ENCODE peak calls at places on chromosomes 11 and 22, in ten cellular contexts. J, Y, H, Z, M, E, G, X, U and R are unnamed samples. For H3K36me3, the result is how much of the 10 kb centered on the place peaks cover.

GRCh38 chr22:29313126-29314071 is 2.1 kb downstream of the RASL10A start:
- DNase-seq in J (no peak), Y (no peak), H (peak), Z (peak), M (no peak), E (peak), G (peak), X (peak), U (no peak), R (no peak)

GRCh38 chr11:125990244-125990643 is 44.4 kb downstream of the VSIG10L2 start:
- DNase-seq in J (peak), Y (peak), H (no peak), Z (no peak), M (peak), E (no peak), G (peak), X (no peak), U (no peak), R (no peak)

GRCh38 chr11:10654211-10655150 is 39.1 kb downstream of the IRAG1 start:
- DNase-seq in J (no peak), Y (no peak), H (no peak), Z (peak), M (peak), E (no peak), G (no peak), X (peak), U (no peak), R (no peak)

GRCh38 chr11:84140386-84141169 is 854.4 kb upstream of the CCDC90B start:
- DNase-seq in J (no peak), Y (no peak), H (no peak), Z (no peak), M (no peak), E (no peak), G (no peak), X (no peak), U (no peak), R (no peak)

GRCh38 chr22:20881869-20882815 is 23.3 kb downstream of the SNAP29 start:
- DNase-seq in J (no peak), Y (no peak), H (no peak), Z (no peak), M (no peak), E (no peak), G (no peak), X (no peak), U (no peak), R (no peak)

GRCh38 chr11:12126352-12127019 is 16.1 kb downstream of the MICAL2 start:
- DNase-seq in J (no peak), Y (no peak), H (no peak), Z (peak), M (peak), E (peak), G (no peak), X (no peak), U (no peak), R (no peak)

GRCh38 chr22:28674121-28674563 is 5.5 kb downstream of the TTC28 start:
- DNase-seq in J (no peak), Y (no peak), H (no peak), Z (no peak), M (peak), E (no peak), G (no peak), X (no peak), U (no peak), R (peak)

GRCh38 chr11:32829157-32829679 is 509 bp upstream of the PRRG4 start:
- DNase-seq in J (no peak), Y (no peak), H (no peak), Z (no peak), M (no peak), E (no peak), G (no peak), X (no peak), U (no peak), R (no peak)

GRCh38 chr11:61021661-61022212 is 50.3 kb downstream of the CD6 start:
- DNase-seq in J (no peak), Y (no peak), H (peak), Z (peak), M (no peak), E (peak), G (peak), X (no peak), U (peak), R (peak)

GRCh38 chr11:42555197-42555596 is 756.6 kb upstream of the API5 start:
- DNase-seq in J (no peak), Y (no peak), H (no peak), Z (no peak), M (no peak), E (no peak), G (no peak), X (no peak), U (no peak), R (no peak)

GRCh38 chr11:62880231-62880802 is 379 bp upstream of the SLC3A2 start:
- DNase-seq in J (peak), Y (peak), H (no peak), Z (no peak), M (peak), E (peak), G (peak), X (no peak), U (no peak), R (no peak)

GRCh38 chr22:19641254-19641982 is 72.9 kb upstream of the SEPTIN5 start:
- DNase-seq in J (no peak), Y (no peak), H (peak), Z (peak), M (no peak), E (no peak), G (peak), X (peak), U (no peak), R (no peak)

GRCh38 chr11:134754196-134754822 is 342.3 kb upstream of the B3GAT1 start:
- DNase-seq in J (no peak), Y (no peak), H (no peak), Z (no peak), M (no peak), E (peak), G (no peak), X (no peak), U (no peak), R (no peak)

GRCh38 chr11:121140369-121140768 is 39.3 kb downstream of the TECTA start:
- DNase-seq in J (no peak), Y (no peak), H (no peak), Z (no peak), M (no peak), E (no peak), G (no peak), X (no peak), U (no peak), R (no peak)

GRCh38 chr11:103970850-103971249 is 65.6 kb upstream of the DDI1 start:
- DNase-seq in J (no peak), Y (no peak), H (no peak), Z (no peak), M (no peak), E (no peak), G (no peak), X (no peak), U (no peak), R (no peak)

GRCh38 chr11:122175316-122175715 is 59.3 kb upstream of the BLID start:
- DNase-seq in J (no peak), Y (no peak), H (no peak), Z (no peak), M (no peak), E (no peak), G (no peak), X (no peak), U (no peak), R (no peak)

GRCh38 chr22:49677495-49677889 is 150.2 kb downstream of the BRD1 start:
- DNase-seq in J (peak), Y (no peak), H (no peak), Z (no peak), M (no peak), E (peak), G (no peak), X (no peak), U (no peak), R (no peak)

GRCh38 chr22:38338772-38339379 is 21.6 kb upstream of the CSNK1E start:
- DNase-seq in J (peak), Y (peak), H (no peak), Z (no peak), M (no peak), E (peak), G (no peak), X (no peak), U (no peak), R (no peak)

GRCh38 chr22:46046299-46046685 is 69.3 kb upstream of the WNT7B start:
- DNase-seq in J (peak), Y (no peak), H (no peak), Z (no peak), M (no peak), E (peak), G (no peak), X (no peak), U (no peak), R (peak)

GRCh38 chr22:48974443-48975251 is 853.0 kb downstream of the BRD1 start:
- DNase-seq in J (no peak), Y (no peak), H (no peak), Z (no peak), M (no peak), E (no peak), G (no peak), X (no peak), U (no peak), R (no peak)

GRCh38 chr11:56688554-56688953 is 10.3 kb upstream of the OR9G1 start:
- DNase-seq in J (no peak), Y (no peak), H (no peak), Z (no peak), M (no peak), E (no peak), G (no peak), X (no peak), U (no peak), R (no peak)

GRCh38 chr11:58919980-58920379 is 19.3 kb upstream of the GLYATL1 start:
- DNase-seq in J (no peak), Y (no peak), H (no peak), Z (no peak), M (no peak), E (no peak), G (no peak), X (no peak), U (no peak), R (no peak)

GRCh38 chr11:128172046-128172878 is 415.1 kb downstream of the ETS1 start:
- DNase-seq in J (peak), Y (peak), H (no peak), Z (peak), M (peak), E (peak), G (peak), X (peak), U (peak), R (peak)

GRCh38 chr22:33811686-33812085 is 108.6 kb downstream of the LARGE1 start:
- DNase-seq in J (peak), Y (peak), H (no peak), Z (no peak), M (peak), E (no peak), G (peak), X (no peak), U (no peak), R (no peak)

GRCh38 chr11:116312560-116313340 is 460.0 kb downstream of the BUD13 start:
- DNase-seq in J (peak), Y (peak), H (no peak), Z (no peak), M (no peak), E (peak), G (peak), X (no peak), U (peak), R (peak)

GRCh38 chr11:14184548-14184947 is 174.4 kb downstream of the RRAS2 start:
- DNase-seq in J (no peak), Y (no peak), H (no peak), Z (no peak), M (no peak), E (no peak), G (peak), X (no peak), U (no peak), R (no peak)

GRCh38 chr11:25432376-25432775 is 899.6 kb upstream of the ANO3 start:
- DNase-seq in J (no peak), Y (no peak), H (no peak), Z (no peak), M (no peak), E (no peak), G (no peak), X (no peak), U (no peak), R (no peak)

GRCh38 chr11:8105133-8105532 is 24.1 kb downstream of the TUB start:
- DNase-seq in J (no peak), Y (no peak), H (no peak), Z (no peak), M (no peak), E (no peak), G (no peak), X (no peak), U (no peak), R (no peak)

GRCh38 chr22:48244388-48245118 is 1482.1 kb downstream of the TBC1D22A start:
- DNase-seq in J (no peak), Y (no peak), H (no peak), Z (no peak), M (no peak), E (peak), G (no peak), X (no peak), U (peak), R (no peak)

GRCh38 chr22:19059481-19060278 is 62.5 kb downstream of the DGCR2 start:
- DNase-seq in J (no peak), Y (no peak), H (no peak), Z (no peak), M (no peak), E (peak), G (no peak), X (no peak), U (peak), R (no peak)

GRCh38 chr11:135074397-135074998 is 662.5 kb upstream of the B3GAT1 start:
- DNase-seq in J (no peak), Y (no peak), H (no peak), Z (no peak), M (no peak), E (no peak), G (no peak), X (no peak), U (no peak), R (no peak)

GRCh38 chr11:69750108-69750850 is 24.9 kb downstream of the FGF4 start:
- DNase-seq in J (no peak), Y (no peak), H (no peak), Z (no peak), M (no peak), E (no peak), G (no peak), X (no peak), U (no peak), R (no peak)

GRCh38 chr11:100923555-100923954 is 206.1 kb downstream of the PGR start:
- DNase-seq in J (no peak), Y (no peak), H (no peak), Z (no peak), M (peak), E (no peak), G (no peak), X (no peak), U (no peak), R (no peak)

GRCh38 chr11:83464181-83464580 is 178.0 kb upstream of the CCDC90B start:
- DNase-seq in J (no peak), Y (no peak), H (no peak), Z (no peak), M (no peak), E (no peak), G (no peak), X (no peak), U (no peak), R (no peak)

GRCh38 chr11:96015911-96016565 is 92.1 kb upstream of the MTMR2 start:
- DNase-seq in J (no peak), Y (no peak), H (no peak), Z (no peak), M (no peak), E (no peak), G (no peak), X (no peak), U (no peak), R (no peak)

GRCh38 chr11:128388182-128388815 is 199.1 kb downstream of the ETS1 start:
- DNase-seq in J (no peak), Y (no peak), H (no peak), Z (no peak), M (no peak), E (no peak), G (no peak), X (no peak), U (no peak), R (no peak)

GRCh38 chr11:33618363-33618735 is 82.3 kb downstream of the C11orf91 start:
- DNase-seq in J (no peak), Y (no peak), H (no peak), Z (no peak), M (no peak), E (no peak), G (no peak), X (no peak), U (no peak), R (no peak)

GRCh38 chr22:46896568-46897245 is 134.3 kb downstream of the TBC1D22A start:
- DNase-seq in J (no peak), Y (no peak), H (no peak), Z (no peak), M (no peak), E (no peak), G (no peak), X (no peak), U (no peak), R (no peak)

GRCh38 chr22:44182591-44183588 is 2.2 kb downstream of the PARVG start:
- DNase-seq in J (no peak), Y (no peak), H (no peak), Z (no peak), M (no peak), E (peak), G (peak), X (no peak), U (peak), R (no peak)
- TF ChIP-seq POLR2A in J (no peak), Y (no peak), H (no peak), Z (no peak), M (no peak), E (no peak), G (no peak), X (no peak), U (no peak), R (no peak)

GRCh38 chr11:18495703-18496102 is 31.0 kb downstream of the TSG101 start:
- DNase-seq in J (no peak), Y (no peak), H (no peak), Z (no peak), M (no peak), E (no peak), G (no peak), X (no peak), U (no peak), R (no peak)

GRCh38 chr11:18498039-18498438 is 28.7 kb downstream of the TSG101 start:
- DNase-seq in J (no peak), Y (no peak), H (no peak), Z (no peak), M (no peak), E (no peak), G (no peak), X (no peak), U (no peak), R (no peak)

GRCh38 chr11:18492888-18493287 is 33.9 kb downstream of the TSG101 start:
- DNase-seq in J (no peak), Y (no peak), H (no peak), Z (no peak), M (no peak), E (no peak), G (peak), X (no peak), U (no peak), R (no peak)

GRCh38 chr11:18493310-18493709 is 33.4 kb downstream of the TSG101 start:
- DNase-seq in J (no peak), Y (no peak), H (no peak), Z (no peak), M (no peak), E (no peak), G (no peak), X (no peak), U (no peak), R (no peak)

GRCh38 chr11:18495268-18495667 is 31.5 kb downstream of the TSG101 start:
- DNase-seq in J (no peak), Y (no peak), H (no peak), Z (no peak), M (no peak), E (no peak), G (no peak), X (no peak), U (no peak), R (no peak)
- H3K36me3 ChIP-seq in J (under half), Y (under half), H (under half), Z (under half), M (under half), E (half or more), G (under half), X (under half), U (half or more), R (under half)

GRCh38 chr11:108122166-108122628 is 830 bp downstream of the ACAT1 start:
- DNase-seq in J (peak), Y (peak), H (no peak), Z (no peak), M (no peak), E (no peak), G (no peak), X (no peak), U (no peak), R (no peak)
- TF ChIP-seq POLR2A in J (no peak), Y (no peak), H (no peak), Z (no peak), M (no peak), E (no peak), G (no peak), X (no peak), U (no peak), R (no peak)

GRCh38 chr11:78195917-78196545 is 7.3 kb downstream of the USP35 start:
- DNase-seq in J (no peak), Y (no peak), H (no peak), Z (no peak), M (no peak), E (peak), G (peak), X (no peak), U (no peak), R (peak)

GRCh38 chr11:78193806-78194205 is 5.1 kb downstream of the USP35 start:
- DNase-seq in J (no peak), Y (no peak), H (no peak), Z (no peak), M (no peak), E (peak), G (no peak), X (no peak), U (no peak), R (no peak)

GRCh38 chr11:78196661-78197091 is 8.0 kb downstream of the USP35 start:
- DNase-seq in J (no peak), Y (no peak), H (no peak), Z (no peak), M (no peak), E (peak), G (no peak), X (no peak), U (no peak), R (peak)

GRCh38 chr11:78192911-78193341 is 4.2 kb downstream of the USP35 start:
- DNase-seq in J (no peak), Y (no peak), H (no peak), Z (no peak), M (no peak), E (peak), G (no peak), X (no peak), U (no peak), R (no peak)

DNA sequence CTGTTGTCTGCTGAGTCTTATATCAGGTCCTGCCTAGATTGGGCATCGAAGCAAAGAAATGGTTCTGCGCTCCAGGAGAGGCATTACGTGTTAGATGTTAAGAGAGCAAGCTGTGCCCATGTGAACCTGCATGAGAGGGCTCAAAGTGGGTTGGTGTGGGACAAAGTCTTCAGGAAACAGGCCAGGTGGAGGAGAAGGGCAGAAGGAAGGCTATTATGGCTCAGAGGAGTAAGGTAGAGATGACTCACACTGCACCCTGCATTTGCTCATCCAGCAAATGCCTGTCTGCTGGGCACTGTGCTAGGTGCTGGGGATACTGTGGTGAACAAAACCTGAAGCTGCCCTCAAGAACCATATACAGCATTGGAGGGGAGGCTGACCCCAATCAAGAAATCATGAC is 5.8 kb downstream of the USP35 start:
- DNase-seq in J (no peak), Y (no peak), H (no peak), Z (no peak), M (no peak), E (no peak), G (no peak), X (no peak), U (no peak), R (no peak)
- H3K36me3 ChIP-seq in J (under half), Y (under half), H (under half), Z (under half), M (under half), E (under half), G (under half), X (under half), U (under half), R (under half)